ENCODE peak calls at places on chromosomes 12 and 14, in nine cellular contexts. T, J, E, R, A, M, X, F and L are unnamed samples.

GRCh38 chr14:61120576-61120975 is 139.5 kb downstream of the SLC38A6 start:
- DNase-seq in T (no peak), J (no peak), E (no peak), R (no peak), A (no peak), M (no peak), X (no peak), F (no peak), L (no peak)

GRCh38 chr14:75514673-75515630 is 7.3 kb upstream of the BATF start:
- DNase-seq in T (no peak), J (peak; percentile 15), E (no peak), R (no peak), A (peak; percentile 93), M (no peak), X (peak; percentile 80), F (peak; percentile 87), L (no peak)

GRCh38 chr12:92365333-92365732 is 219.7 kb upstream of the BTG1 start:
- DNase-seq in T (no peak), J (no peak), E (no peak), R (no peak), A (no peak), M (no peak), X (peak; percentile 43), F (no peak), L (no peak)

GRCh38 chr12:108704527-108704926 is 26.8 kb downstream of the CORO1C start:
- DNase-seq in T (no peak), J (no peak), E (no peak), R (no peak), A (no peak), M (no peak), X (no peak), F (no peak), L (no peak)

GRCh38 chr14:100375273-100375962 is 52.3 kb downstream of the SLC25A47 start:
- DNase-seq in T (peak; percentile 55), J (peak; percentile 99), E (peak; percentile 61), R (no peak), A (peak; percentile 86), M (peak; percentile 73), X (peak; percentile 76), F (peak; percentile 94), L (peak; percentile 50)

GRCh38 chr14:56244138-56244789 is 126.1 kb downstream of the PELI2 start:
- DNase-seq in T (no peak), J (peak; percentile 94), E (no peak), R (no peak), A (no peak), M (no peak), X (no peak), F (peak; percentile 38), L (no peak)

GRCh38 chr14:101176535-101177205 is 273.1 kb upstream of the RTL1 start:
- DNase-seq in T (no peak), J (no peak), E (no peak), R (no peak), A (peak; percentile 51), M (no peak), X (no peak), F (no peak), L (no peak)

GRCh38 chr14:74476607-74477006 is 16.5 kb downstream of the NPC2 start:
- DNase-seq in T (no peak), J (no peak), E (no peak), R (no peak), A (no peak), M (no peak), X (no peak), F (no peak), L (no peak)

GRCh38 chr14:38662781-38663180 is 406.9 kb upstream of the CLEC14A start:
- DNase-seq in T (no peak), J (no peak), E (no peak), R (no peak), A (peak; percentile 21), M (no peak), X (no peak), F (no peak), L (no peak)

GRCh38 chr12:124523071-124523470 is 44.3 kb downstream of the NCOR2 start:
- DNase-seq in T (no peak), J (no peak), E (no peak), R (no peak), A (no peak), M (peak; percentile 27), X (no peak), F (no peak), L (no peak)

GRCh38 chr14:73723799-73724621 is 9.8 kb upstream of the PNMA1 start:
- DNase-seq in T (peak; percentile 69), J (peak; percentile 97), E (peak; percentile 84), R (peak; percentile 47), A (no peak), M (peak; percentile 84), X (no peak), F (peak; percentile 87), L (peak; percentile 89)

GRCh38 chr14:34713681-34714319 is 593 bp downstream of the CFL2 start:
- DNase-seq in T (no peak), J (peak; percentile 84), E (peak; percentile 22), R (peak; percentile 28), A (no peak), M (peak; percentile 47), X (no peak), F (peak; percentile 45), L (peak; percentile 57)

GRCh38 chr14:101289911-101290310 is 271.4 kb upstream of the DIO3 start:
- DNase-seq in T (no peak), J (no peak), E (no peak), R (no peak), A (no peak), M (no peak), X (no peak), F (no peak), L (no peak)

GRCh38 chr14:26687438-26687837 is 89.6 kb upstream of the NOVA1 start:
- DNase-seq in T (no peak), J (no peak), E (no peak), R (no peak), A (no peak), M (no peak), X (no peak), F (no peak), L (no peak)

DNA sequence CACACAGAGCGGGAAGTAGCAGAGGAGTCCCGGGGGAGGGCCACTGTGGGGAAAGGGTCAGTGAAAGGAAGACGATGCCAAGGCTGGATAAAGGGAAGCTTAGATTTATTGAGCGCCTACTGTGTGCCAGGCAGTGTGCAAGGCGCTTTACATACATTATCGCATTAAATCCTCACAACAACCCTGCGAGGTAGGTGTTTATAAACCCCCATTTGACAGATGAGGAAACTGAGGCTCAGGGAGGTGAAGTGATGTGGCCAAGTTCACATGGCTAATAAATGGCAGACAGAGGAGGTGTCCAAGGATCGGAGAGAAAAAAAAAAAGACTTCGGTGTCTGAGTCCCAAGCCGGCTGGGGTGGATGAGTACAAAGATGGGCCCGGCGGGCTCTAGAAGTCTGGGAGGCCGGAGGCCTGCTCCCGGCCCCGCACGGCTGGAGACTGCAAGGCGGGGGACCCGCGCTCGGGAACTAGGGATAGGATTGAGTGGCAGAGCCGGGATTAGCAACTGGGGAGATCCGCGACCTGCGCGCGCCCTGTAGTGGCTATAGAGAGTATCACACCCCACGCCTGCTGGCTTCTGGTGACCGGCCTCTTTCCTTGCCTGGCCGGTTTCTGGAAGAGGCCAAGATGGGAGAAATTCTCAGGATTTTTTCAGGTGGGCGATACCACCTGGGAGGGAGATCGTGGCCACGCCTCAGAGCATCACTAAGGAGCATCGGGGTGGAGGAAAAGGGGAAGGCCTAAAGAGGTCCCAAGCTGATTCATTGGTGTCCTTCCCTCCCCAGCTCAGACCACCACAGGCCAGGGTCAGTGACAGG is 3.9 kb downstream of the DDN start:
- DNase-seq in T (peak; percentile 79), J (peak; percentile 73), E (peak; percentile 71), R (peak; percentile 77), A (peak; percentile 90), M (peak; percentile 75), X (no peak), F (peak; percentile 76), L (peak; percentile 82)
- TF ChIP-seq CTCF in T (peak; percentile 63), J (peak; percentile 85), E (no peak), R (peak; percentile 67), A (peak; percentile 77), M (peak; percentile 75), X (peak; percentile 82), F (peak; percentile 71), L (peak; percentile 87)

GRCh38 chr14:90830931-90831701 is 14.9 kb upstream of the TTC7B start:
- DNase-seq in T (no peak), J (no peak), E (no peak), R (no peak), A (peak; percentile 73), M (no peak), X (no peak), F (no peak), L (no peak)

GRCh38 chr14:90828642-90829487 is 12.6 kb upstream of the TTC7B start:
- DNase-seq in T (no peak), J (no peak), E (no peak), R (no peak), A (peak; percentile 80), M (no peak), X (no peak), F (peak; percentile 61), L (no peak)

GRCh38 chr14:90829677-90830076 is 13.4 kb upstream of the TTC7B start:
- DNase-seq in T (no peak), J (no peak), E (no peak), R (no peak), A (peak; percentile 72), M (no peak), X (no peak), F (no peak), L (no peak)

GRCh38 chr14:90831821-90832220 is 15.6 kb upstream of the TTC7B start:
- DNase-seq in T (no peak), J (no peak), E (no peak), R (no peak), A (peak; percentile 58), M (no peak), X (no peak), F (no peak), L (no peak)

GRCh38 chr14:90827919-90828610 is 11.8 kb upstream of the TTC7B start:
- DNase-seq in T (peak; percentile 93), J (peak; percentile 76), E (peak; percentile 92), R (peak; percentile 94), A (peak; percentile 97), M (peak; percentile 94), X (peak; percentile 15), F (peak; percentile 93), L (peak; percentile 94)
- TF ChIP-seq POLR2A in T (peak; percentile 66), J (no peak), E (no peak), R (peak; percentile 47), A (no peak), M (peak; percentile 55), X (no peak), F (peak; percentile 51), L (peak; percentile 77)

DNA sequence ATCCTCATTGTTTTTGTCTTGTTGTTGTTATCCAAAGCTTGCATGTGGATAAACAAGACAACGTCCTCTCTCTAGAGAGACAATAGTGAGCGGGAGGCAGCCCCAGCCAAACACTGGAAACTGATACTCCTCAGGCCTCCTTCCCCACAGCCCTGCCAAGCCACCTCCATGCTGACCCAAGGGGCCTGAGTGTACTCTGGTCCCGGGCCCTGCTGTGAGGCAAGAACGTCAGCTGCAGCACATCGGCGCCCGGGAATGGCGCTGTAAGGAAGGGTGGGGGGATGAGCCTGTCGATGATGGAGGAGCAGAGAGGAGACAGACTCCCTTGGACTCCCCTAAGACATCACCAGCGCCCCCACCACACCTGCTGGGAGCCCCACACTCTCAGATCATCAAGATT is 83.6 kb downstream of the ANO2 start:
- DNase-seq in T (no peak), J (no peak), E (no peak), R (no peak), A (no peak), M (no peak), X (no peak), F (no peak), L (peak; percentile 14)
- H3K4me3 ChIP-seq in T (no peak overlapping the region), J (no peak overlapping the region), E (no peak overlapping the region), R (no peak overlapping the region), A (no peak overlapping the region), M (no peak overlapping the region), X (no peak overlapping the region), F (no peak overlapping the region), L (no peak overlapping the region)

GRCh38 chr14:106417224-106418049 is 891.1 kb downstream of the TMEM121 start:
- DNase-seq in T (no peak), J (no peak), E (no peak), R (no peak), A (peak; percentile 87), M (peak; percentile 15), X (peak; percentile 72), F (peak; percentile 87), L (no peak)
- TF ChIP-seq CTCF in T (no peak), J (peak; percentile 21), E (no peak), R (peak; percentile 23), A (peak; percentile 55), M (no peak), X (peak; percentile 99), F (peak; percentile 100), L (no peak)